ENCODE peak calls at places on chromosomes 4 and X, in four cellular contexts. K is HuH-7.5; G is kidney epithelial cell; Z is stimulated activated CD8-positive, alpha-beta memory T cell treated with anti-CD3 and anti-CD28 coated beads, Interleukin-7, amount 100 ng/mL, for 24 hours. V is an unnamed sample.

GRCh38 chrX:10111364-10112148 is 45.2 kb upstream of the CLCN4 start:
- DNase-seq in G (no peak), K (no peak), Z (no peak), V (no peak)

GRCh38 chrX:125131146-125131545 is 188.5 kb upstream of the TEX13C start:
- DNase-seq in G (no peak), Z (no peak), K (no peak), V (peak; percentile 33)

GRCh38 chr4:158079661-158080060 is 93.2 kb downstream of the GASK1B start:
- DNase-seq in K (no peak), G (no peak), Z (no peak), V (no peak)

GRCh38 chr4:132614682-132615081 is 534.4 kb upstream of the PCDH10 start:
- DNase-seq in K (no peak), G (no peak), Z (no peak), V (no peak)

GRCh38 chr4:14178421-14178820 is 550.9 kb upstream of the BOD1L1 start:
- DNase-seq in G (peak; percentile 10), Z (no peak), K (no peak), V (no peak)

GRCh38 chr4:81084029-81084428 is 53.5 kb downstream of the BMP3 start:
- DNase-seq in K (no peak), Z (no peak), G (no peak), V (no peak)

GRCh38 chr4:25144870-25145481 is 15.3 kb downstream of the SEPSECS start:
- DNase-seq in K (no peak), G (no peak), Z (no peak), V (peak; percentile 12)

GRCh38 chrX:77899081-77899828 is at the start of gene COX7B:
- DNase-seq in Z (no peak), G (peak; percentile 80), K (peak; percentile 52), V (peak; percentile 95)

GRCh38 chr4:152700151-152700550 is 20.4 kb upstream of the TMEM154 start:
- DNase-seq in G (no peak), K (no peak), Z (no peak), V (no peak)

GRCh38 chr4:74534936-74535335 is 90.0 kb downstream of the AREG start:
- DNase-seq in Z (no peak), K (no peak), G (no peak), V (no peak)

GRCh38 chrX:38514014-38514854 is 47.1 kb upstream of the TSPAN7 start:
- DNase-seq in Z (no peak), K (no peak), G (no peak), V (no peak)

GRCh38 chr4:54107951-54108740 is 8.2 kb downstream of the GSX2 start:
- DNase-seq in K (no peak), G (no peak), Z (no peak), V (no peak)

GRCh38 chr4:187294861-187295260 is 571.2 kb upstream of the FAT1 start:
- DNase-seq in Z (no peak), G (no peak), K (no peak), V (no peak)

GRCh38 chr4:89298160-89298559 is 9.4 kb downstream of the GPRIN3 start:
- DNase-seq in Z (no peak), G (no peak), K (no peak), V (no peak)

GRCh38 chr4:143286733-143287570 is 49.7 kb upstream of the GAB1 start:
- DNase-seq in G (peak; percentile 1), K (no peak), Z (no peak), V (no peak)

GRCh38 chrX:119410027-119410819 is 11.1 kb downstream of the SLC25A43 start:
- DNase-seq in Z (no peak), K (no peak), G (no peak), V (peak; percentile 65)

GRCh38 chr4:48346594-48346993 is 5.3 kb downstream of the SLAIN2 start:
- DNase-seq in Z (no peak), K (no peak), G (no peak), V (no peak)

GRCh38 chrX:6149231-6149870 is 79.3 kb downstream of the NLGN4X start:
- DNase-seq in Z (no peak), G (no peak), K (no peak), V (no peak)

GRCh38 chr4:11732155-11732554 is 303.5 kb upstream of the HS3ST1 start:
- DNase-seq in K (no peak), G (no peak), Z (no peak), V (no peak)

GRCh38 chr4:6891436-6892170 is 18.0 kb upstream of the TBC1D14 start:
- DNase-seq in Z (no peak), K (no peak), G (no peak), V (no peak)

GRCh38 chr4:152273343-152273742 is 262.5 kb downstream of the FBXW7 start:
- DNase-seq in Z (no peak), K (no peak), G (no peak), V (no peak)

GRCh38 chrX:48956728-48957414 is 536 bp downstream of the OTUD5 start:
- DNase-seq in K (peak; percentile 35), Z (no peak), G (no peak), V (no peak)

GRCh38 chr4:114998316-114998715 is 115.1 kb downstream of the NDST4 start:
- DNase-seq in K (no peak), Z (no peak), G (no peak), V (no peak)

GRCh38 chrX:49915352-49916222 is 6.8 kb upstream of the CLCN5 start:
- DNase-seq in K (no peak), G (peak; percentile 14), Z (no peak), V (no peak)

GRCh38 chr4:163132469-163133222 is 34.0 kb downstream of the NAF1 start:
- DNase-seq in G (no peak), K (no peak), Z (no peak), V (no peak)

GRCh38 chr4:124275-125081 is at the start of gene ZNF718:
- DNase-seq in G (peak; percentile 83), Z (peak; percentile 80), K (peak; percentile 93), V (peak; percentile 97)